ENCODE peak calls at places on chromosome 12, in eight cellular contexts. C, V, K, X, W, Y, R and U are unnamed samples.
A peak's percentile ranks its signal among the peaks of the same experiment; 100 is the strongest.

GRCh38 chr12:82176761-82177490 is 181.3 kb downstream of the CCDC59 start:
- DNase-seq in C (peak; percentile 35), V (no peak), K (no peak), X (no peak), W (no peak), Y (no peak), R (no peak), U (no peak)

GRCh38 chr12:7915911-7916403 is 20.0 kb downstream of the SLC2A3 start:
- DNase-seq in C (no peak), V (no peak), K (no peak), X (no peak), W (no peak), Y (no peak), R (no peak), U (no peak)

GRCh38 chr12:3959799-3960560 is 86.8 kb upstream of the PARP11 start:
- DNase-seq in C (no peak), V (peak; percentile 21), K (no peak), X (no peak), W (no peak), Y (no peak), R (no peak), U (peak; percentile 30)

GRCh38 chr12:114655934-114656697 is 27.9 kb downstream of the TBX3 start:
- DNase-seq in C (no peak), V (no peak), K (no peak), X (no peak), W (peak; percentile 90), Y (no peak), R (no peak), U (no peak)

GRCh38 chr12:31216479-31216878 is 109.5 kb downstream of the SINHCAF start:
- DNase-seq in C (no peak), V (no peak), K (no peak), X (no peak), W (no peak), Y (no peak), R (no peak), U (no peak)

GRCh38 chr12:108394196-108394595 is 55.1 kb upstream of the CMKLR1 start:
- DNase-seq in C (no peak), V (peak; percentile 58), K (no peak), X (no peak), W (peak; percentile 32), Y (no peak), R (no peak), U (no peak)

GRCh38 chr12:76757694-76758093 is 6.2 kb upstream of the ZDHHC17 start:
- DNase-seq in C (peak; percentile 17), V (no peak), K (no peak), X (no peak), W (no peak), Y (no peak), R (no peak), U (no peak)

GRCh38 chr12:96242597-96242996 is 48.4 kb downstream of the ELK3 start:
- DNase-seq in C (no peak), V (no peak), K (no peak), X (no peak), W (no peak), Y (no peak), R (no peak), U (peak; percentile 47)

GRCh38 chr12:89454080-89454848 is 70.3 kb downstream of the GALNT4 start:
- DNase-seq in C (no peak), V (no peak), K (no peak), X (no peak), W (peak; percentile 30), Y (no peak), R (no peak), U (no peak)

GRCh38 chr12:99505805-99506204 is 141.7 kb upstream of the GARIN6 start:
- DNase-seq in C (no peak), V (no peak), K (no peak), X (no peak), W (no peak), Y (no peak), R (no peak), U (no peak)

GRCh38 chr12:56749364-56749763 is 2.8 kb downstream of the PRIM1 start:
- DNase-seq in C (no peak), V (no peak), K (no peak), X (no peak), W (no peak), Y (no peak), R (no peak), U (no peak)

GRCh38 chr12:67764055-67764454 is 115.5 kb downstream of the DYRK2 start:
- DNase-seq in C (no peak), V (no peak), K (no peak), X (no peak), W (no peak), Y (no peak), R (no peak), U (no peak)

GRCh38 chr12:13559318-13559978 is 362.9 kb downstream of the EMP1 start:
- DNase-seq in C (no peak), V (no peak), K (no peak), X (peak; percentile 73), W (no peak), Y (no peak), R (no peak), U (no peak)

GRCh38 chr12:24943947-24944597 is 4.8 kb downstream of the BCAT1 start:
- DNase-seq in C (no peak), V (no peak), K (no peak), X (no peak), W (no peak), Y (no peak), R (no peak), U (no peak)

GRCh38 chr12:46374286-46374685 is 1.7 kb upstream of the SLC38A2 start:
- DNase-seq in C (no peak), V (no peak), K (no peak), X (no peak), W (no peak), Y (no peak), R (no peak), U (no peak)

GRCh38 chr12:113236539-113237354 is 15.5 kb downstream of the TPCN1 start:
- DNase-seq in C (no peak), V (peak; percentile 54), K (no peak), X (no peak), W (peak; percentile 39), Y (no peak), R (no peak), U (peak; percentile 59)

GRCh38 chr12:55955800-55956508 is 9.9 kb downstream of the PMEL start:
- DNase-seq in C (peak; percentile 93), V (no peak), K (no peak), X (peak; percentile 90), W (peak; percentile 34), Y (no peak), R (no peak), U (no peak)

GRCh38 chr12:126558810-126559209 is 1493.6 kb downstream of the AACS start:
- DNase-seq in C (no peak), V (no peak), K (no peak), X (no peak), W (no peak), Y (no peak), R (no peak), U (no peak)

GRCh38 chr12:106090586-106091411 is 48.0 kb downstream of the NUAK1 start:
- DNase-seq in C (peak; percentile 29), V (no peak), K (no peak), X (no peak), W (peak; percentile 68), Y (no peak), R (no peak), U (peak; percentile 71)

GRCh38 chr12:132250707-132251106 is 78.7 kb downstream of the GALNT9 start:
- DNase-seq in C (no peak), V (no peak), K (no peak), X (no peak), W (no peak), Y (no peak), R (no peak), U (no peak)

GRCh38 chr12:104866286-104866685 is 91.8 kb downstream of the SLC41A2 start:
- DNase-seq in C (no peak), V (no peak), K (no peak), X (no peak), W (peak; percentile 91), Y (no peak), R (no peak), U (no peak)

GRCh38 chr12:86621957-86622356 is 365.8 kb upstream of the MGAT4C start:
- DNase-seq in C (no peak), V (no peak), K (no peak), X (no peak), W (no peak), Y (no peak), R (no peak), U (no peak)
- TF ChIP-seq CTCF in C (no peak), V (no peak), K (no peak), X (no peak), W (no peak), Y (no peak), R (no peak), U (no peak)

GRCh38 chr12:83462419-83462818 is 775.7 kb downstream of the TMTC2 start:
- DNase-seq in C (peak; percentile 7), V (no peak), K (no peak), X (no peak), W (no peak), Y (no peak), R (no peak), U (no peak)
- TF ChIP-seq CTCF in C (peak; percentile 20), V (peak; percentile 23), K (no peak), X (no peak), W (no peak), Y (no peak), R (no peak), U (no peak)

DNA sequence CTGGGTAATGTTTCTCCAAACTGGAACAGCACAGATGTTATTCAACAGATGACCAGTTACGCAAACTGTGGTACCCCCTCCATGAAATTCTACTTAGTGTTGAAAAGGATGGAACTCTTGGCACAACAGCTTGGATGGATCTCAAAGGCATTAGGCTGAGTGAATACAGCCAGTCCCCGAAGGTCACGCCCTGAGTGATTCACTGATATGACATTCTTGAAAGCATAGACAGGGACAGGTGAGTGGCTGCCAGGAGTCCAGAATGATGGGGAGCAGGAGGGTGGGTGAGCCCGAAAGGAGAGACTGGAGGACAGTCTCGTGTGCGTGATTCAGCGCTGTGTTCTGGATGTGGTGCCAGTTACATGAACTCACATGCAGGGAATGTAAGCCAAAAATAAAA is 187.5 kb upstream of the TMEM132C start:
- DNase-seq in C (no peak), V (no peak), K (no peak), X (no peak), W (no peak), Y (no peak), R (no peak), U (no peak)
- TF ChIP-seq CTCF in C (no peak), V (no peak), K (no peak), X (no peak), W (no peak), Y (no peak), R (no peak), U (no peak)

GRCh38 chr12:116336542-116337065 is 59.1 kb upstream of the MED13L start:
- DNase-seq in C (no peak), V (no peak), K (peak; percentile 81), X (no peak), W (peak; percentile 41), Y (no peak), R (no peak), U (no peak)

GRCh38 chr12:116339062-116339461 is 61.6 kb upstream of the MED13L start:
- DNase-seq in C (no peak), V (no peak), K (no peak), X (no peak), W (no peak), Y (no peak), R (no peak), U (no peak)

GRCh38 chr12:116338064-116338872 is 60.8 kb upstream of the MED13L start:
- DNase-seq in C (no peak), V (no peak), K (no peak), X (no peak), W (no peak), Y (no peak), R (no peak), U (no peak)

GRCh38 chr12:116339800-116340371 is 62.4 kb upstream of the MED13L start:
- DNase-seq in C (no peak), V (no peak), K (no peak), X (no peak), W (peak; percentile 20), Y (no peak), R (no peak), U (no peak)

GRCh38 chr12:116337312-116337711 is 59.8 kb upstream of the MED13L start:
- DNase-seq in C (no peak), V (no peak), K (no peak), X (no peak), W (no peak), Y (no peak), R (no peak), U (no peak)
- TF ChIP-seq CTCF in C (no peak), V (no peak), K (no peak), X (no peak), W (no peak), Y (no peak), R (no peak), U (no peak)